ENCODE peak calls at places on chromosomes 4 and X, in four cellular contexts. W is T-cell, U is non-pigmented ciliary epithelial cell, N is EH. Z is an unnamed sample.

GRCh38 chr4:140691369-140691768 is 64.8 kb downstream of the TBC1D9 start:
- DNase-seq in W (no peak), U (no peak), N (peak; percentile 38), Z (no peak)

GRCh38 chrX:111812889-111813563 is 63.0 kb upstream of the TRPC5OS start:
- DNase-seq in W (no peak), U (no peak), N (no peak), Z (no peak)

GRCh38 chr4:61662362-61662761 is 462.2 kb downstream of the ADGRL3 start:
- DNase-seq in W (no peak), U (no peak), N (no peak), Z (no peak)

GRCh38 chr4:28177641-28178040 is 1317.0 kb downstream of the STIM2 start:
- DNase-seq in W (no peak), U (no peak), N (no peak), Z (no peak)

GRCh38 chrX:124216396-124217124 is 115.9 kb upstream of the TEX13D start:
- DNase-seq in W (no peak), U (no peak), N (no peak), Z (peak; percentile 26)

GRCh38 chrX:103215037-103215767 is at the start of gene BEX4:
- DNase-seq in W (peak; percentile 80), U (no peak), N (peak; percentile 82), Z (peak; percentile 76)

GRCh38 chrX:30183554-30183953 is 31.8 kb upstream of the MAGEB2 start:
- DNase-seq in W (no peak), U (no peak), N (peak; percentile 1), Z (peak; percentile 13)

GRCh38 chr4:76219299-76220055 is 5.9 kb upstream of the SCARB2 start:
- DNase-seq in W (no peak), U (no peak), N (peak; percentile 71), Z (no peak)

GRCh38 chr4:6548201-6548881 is 26.6 kb upstream of the MAN2B2 start:
- DNase-seq in W (no peak), U (no peak), N (peak; percentile 54), Z (peak; percentile 71)

GRCh38 chr4:4782969-4783368 is 76.5 kb upstream of the MSX1 start:
- DNase-seq in W (no peak), U (no peak), N (peak; percentile 54), Z (no peak)

GRCh38 chr4:2095236-2096072 is 36.3 kb downstream of the NAT8L start:
- DNase-seq in W (no peak), U (no peak), N (peak; percentile 44), Z (peak; percentile 78)

GRCh38 chr4:184762100-184762499 is 28.2 kb upstream of the CENPU start:
- DNase-seq in W (peak; percentile 17), U (no peak), N (no peak), Z (no peak)

GRCh38 chrX:19863237-19864223 is 23.9 kb downstream of the SH3KBP1 start:
- DNase-seq in W (no peak), U (no peak), N (peak; percentile 32), Z (peak; percentile 89)

GRCh38 chrX:53939127-53939526 is 105.1 kb downstream of the PHF8 start:
- DNase-seq in W (no peak), U (no peak), N (no peak), Z (no peak)

GRCh38 chr4:143399113-143399949 is 62.7 kb downstream of the GAB1 start:
- DNase-seq in W (no peak), U (no peak), N (no peak), Z (peak; percentile 51)

GRCh38 chr4:16253127-16253960 is 27.1 kb upstream of the TAPT1 start:
- DNase-seq in W (no peak), U (peak; percentile 65), N (peak; percentile 88), Z (no peak)

GRCh38 chr4:95415346-95415771 is 133.4 kb downstream of the UNC5C start:
- DNase-seq in W (no peak), U (no peak), N (no peak), Z (no peak)

GRCh38 chr4:14632041-14632440 is 370.2 kb upstream of the CPEB2 start:
- DNase-seq in W (no peak), U (no peak), N (no peak), Z (no peak)

GRCh38 chrX:5163663-5164062 is 1065.0 kb downstream of the NLGN4X start:
- DNase-seq in W (no peak), U (no peak), N (no peak), Z (no peak)

GRCh38 chr4:87783781-87784180 is 15.6 kb upstream of the IBSP start:
- DNase-seq in W (no peak), U (peak; percentile 13), N (peak; percentile 32), Z (no peak)

GRCh38 chr4:147360301-147360700 is 120.6 kb upstream of the EDNRA start:
- DNase-seq in W (no peak), U (peak; percentile 93), N (peak; percentile 92), Z (no peak)

GRCh38 chrX:147899715-147900114 is 12.0 kb upstream of the FMR1 start:
- DNase-seq in W (no peak), U (no peak), N (no peak), Z (peak; percentile 59)

GRCh38 chrX:22128961-22129360 is 96.8 kb downstream of the PHEX start:
- DNase-seq in W (no peak), U (no peak), N (no peak), Z (no peak)

GRCh38 chrX:118665204-118665603 is 62.2 kb upstream of the IL13RA1 start:
- DNase-seq in W (no peak), U (no peak), N (no peak), Z (peak; percentile 66)

GRCh38 chr4:169657470-169658107 is 37.2 kb downstream of the CLCN3 start:
- DNase-seq in W (no peak), U (no peak), N (no peak), Z (no peak)

GRCh38 chr4:145840162-145840768 is 98.4 kb downstream of the ZNF827 start:
- DNase-seq in W (no peak), U (no peak), N (peak; percentile 64), Z (peak; percentile 51)

GRCh38 chr4:71288875-71289274 is 49.9 kb upstream of the SLC4A4 start:
- DNase-seq in W (no peak), U (no peak), N (no peak), Z (no peak)

GRCh38 chr4:77263247-77263646 is 106.2 kb downstream of the CCNG2 start:
- DNase-seq in W (no peak), U (no peak), N (no peak), Z (no peak)

GRCh38 chr4:76195326-76195725 is 18.3 kb downstream of the SCARB2 start:
- DNase-seq in W (no peak), U (no peak), N (no peak), Z (no peak)

GRCh38 chr4:185925910-185926360 is 113.9 kb upstream of the SORBS2 start:
- DNase-seq in W (no peak), U (no peak), N (no peak), Z (no peak)

GRCh38 chr4:9925750-9926439 is 95.4 kb downstream of the SLC2A9 start:
- DNase-seq in W (no peak), U (no peak), N (no peak), Z (no peak)

GRCh38 chr4:179415842-179416223 is 1973.6 kb upstream of the AGA start:
- DNase-seq in W (no peak), U (no peak), N (no peak), Z (peak; percentile 35)

GRCh38 chrX:44106864-44107263 is 133.7 kb upstream of the NDP start:
- DNase-seq in W (no peak), U (no peak), N (no peak), Z (no peak)

GRCh38 chr4:155704841-155705404 is 38.3 kb downstream of the GUCY1A1 start:
- DNase-seq in W (no peak), U (no peak), N (no peak), Z (no peak)